ENCODE peak calls at places on chromosomes 1 and 21, in six cellular contexts. D, O, U, R, M and Z are unnamed samples.

GRCh38 chr1:208511242-208511860 is 267.2 kb upstream of the PLXNA2 start:
- DNase-seq in D (no peak), O (no peak), U (no peak), R (no peak), M (no peak), Z (no peak)

GRCh38 chr1:77594366-77595112 is 87.9 kb downstream of the ZZZ3 start:
- DNase-seq in D (no peak), O (no peak), U (no peak), R (no peak), M (no peak), Z (no peak)

GRCh38 chr1:166164995-166165660 is 1.7 kb downstream of the FAM78B start:
- DNase-seq in D (peak; percentile 88), O (no peak), U (peak; percentile 89), R (peak; percentile 33), M (no peak), Z (peak; percentile 66)

GRCh38 chr1:198701766-198702539 is 63.1 kb downstream of the PTPRC start:
- DNase-seq in D (no peak), O (no peak), U (no peak), R (no peak), M (no peak), Z (no peak)

GRCh38 chr1:33153650-33154049 is 28.2 kb downstream of the TRIM62 start:
- DNase-seq in D (no peak), O (no peak), U (no peak), R (no peak), M (no peak), Z (no peak)

GRCh38 chr1:226643701-226644540 is 95.2 kb downstream of the ITPKB start:
- DNase-seq in D (no peak), O (no peak), U (no peak), R (no peak), M (no peak), Z (no peak)

GRCh38 chr1:45012639-45013278 is 705 bp downstream of the UROD start:
- DNase-seq in D (peak; percentile 76), O (no peak), U (peak; percentile 63), R (peak; percentile 77), M (peak; percentile 71), Z (peak; percentile 89)

GRCh38 chr1:178684542-178685000 is 40.5 kb upstream of the RALGPS2 start:
- DNase-seq in D (no peak), O (no peak), U (no peak), R (no peak), M (no peak), Z (no peak)

GRCh38 chr1:222991908-222992307 is 151.1 kb downstream of the TLR5 start:
- DNase-seq in D (no peak), O (no peak), U (no peak), R (no peak), M (no peak), Z (no peak)

GRCh38 chr1:85328713-85329376 is 52.4 kb upstream of the BCL10 start:
- DNase-seq in D (no peak), O (no peak), U (no peak), R (no peak), M (no peak), Z (no peak)

GRCh38 chr1:181077576-181078242 is 10.8 kb upstream of the IER5 start:
- DNase-seq in D (peak; percentile 53), O (no peak), U (no peak), R (no peak), M (no peak), Z (no peak)

GRCh38 chr21:39788383-39788782 is 43.4 kb downstream of the IGSF5 start:
- DNase-seq in D (peak; percentile 87), O (no peak), U (peak; percentile 91), R (peak; percentile 70), M (peak; percentile 94), Z (peak; percentile 82)
- TF ChIP-seq CTCF in D (peak; percentile 60), O (no peak), U (peak; percentile 91), R (peak; percentile 66), M (peak; percentile 97), Z (peak; percentile 68)

DNA sequence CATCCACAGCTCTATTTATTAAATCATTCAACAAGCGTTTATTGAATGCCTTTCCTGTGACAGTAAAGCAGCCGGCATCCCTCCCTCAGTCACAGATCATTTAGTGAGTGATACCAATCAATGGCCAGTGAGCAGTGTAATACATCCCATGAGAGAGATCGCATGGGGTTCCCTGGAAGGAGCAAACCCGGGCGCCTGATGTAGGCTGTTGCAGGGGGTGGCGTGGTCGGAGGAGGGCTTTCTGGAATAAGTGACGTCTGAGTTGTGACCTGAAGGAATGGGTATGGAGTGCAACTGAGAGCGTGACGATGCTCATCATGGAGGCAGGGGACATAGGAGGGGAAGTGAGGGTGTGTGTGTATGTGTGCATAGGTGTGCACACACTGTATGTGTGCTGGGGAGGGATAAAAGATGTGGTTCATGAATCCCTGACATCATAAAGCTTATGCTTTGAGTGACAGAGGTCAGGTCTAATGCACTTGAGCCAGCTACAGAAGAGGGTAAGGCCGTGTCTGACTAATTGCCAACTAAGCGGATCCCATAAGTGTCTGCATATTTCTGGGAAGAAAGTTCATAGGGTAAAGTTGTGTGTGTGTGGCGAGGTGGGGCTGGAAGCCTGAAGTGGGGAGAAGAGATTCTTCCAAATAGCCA is 6.5 kb downstream of the FCMR start:
- DNase-seq in D (no peak), O (no peak), U (no peak), R (no peak), M (no peak), Z (no peak)
- H3K4me1 ChIP-seq in D (no peaks in the 10 kb centered on the region), O (peaks cover 73% of the 10 kb centered on the region), U (no peaks in the 10 kb centered on the region), R (peaks cover 13% of the 10 kb centered on the region), M (no peaks in the 10 kb centered on the region), Z (no peaks in the 10 kb centered on the region)

DNA sequence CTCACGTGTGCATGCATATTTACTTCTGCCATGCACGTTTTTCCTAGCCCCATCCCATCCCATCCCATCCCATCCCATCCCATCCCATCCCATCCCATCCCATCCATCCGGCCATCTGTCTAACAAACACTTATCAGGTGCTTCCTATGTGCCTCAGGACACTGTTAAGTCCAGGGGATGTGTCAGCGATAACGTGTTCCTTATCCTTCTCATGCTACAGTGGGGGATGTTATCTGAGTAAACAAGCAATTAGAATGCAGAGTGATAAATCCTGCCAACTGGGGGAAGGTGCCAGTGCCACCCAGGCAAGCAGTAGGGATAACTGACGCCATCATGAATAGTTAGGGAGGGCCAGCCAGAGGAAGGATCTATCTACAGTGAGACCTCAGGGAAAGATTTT is 304.2 kb downstream of the CAMTA1 start:
- DNase-seq in D (no peak), O (no peak), U (no peak), R (no peak), M (no peak), Z (no peak)
- H3K27me3 ChIP-seq in D (no peaks in the 10 kb centered on the region), O (no peaks in the 10 kb centered on the region), U (no peaks in the 10 kb centered on the region), R (no peaks in the 10 kb centered on the region), M (no peaks in the 10 kb centered on the region), Z (peaks cover 18% of the 10 kb centered on the region)

DNA sequence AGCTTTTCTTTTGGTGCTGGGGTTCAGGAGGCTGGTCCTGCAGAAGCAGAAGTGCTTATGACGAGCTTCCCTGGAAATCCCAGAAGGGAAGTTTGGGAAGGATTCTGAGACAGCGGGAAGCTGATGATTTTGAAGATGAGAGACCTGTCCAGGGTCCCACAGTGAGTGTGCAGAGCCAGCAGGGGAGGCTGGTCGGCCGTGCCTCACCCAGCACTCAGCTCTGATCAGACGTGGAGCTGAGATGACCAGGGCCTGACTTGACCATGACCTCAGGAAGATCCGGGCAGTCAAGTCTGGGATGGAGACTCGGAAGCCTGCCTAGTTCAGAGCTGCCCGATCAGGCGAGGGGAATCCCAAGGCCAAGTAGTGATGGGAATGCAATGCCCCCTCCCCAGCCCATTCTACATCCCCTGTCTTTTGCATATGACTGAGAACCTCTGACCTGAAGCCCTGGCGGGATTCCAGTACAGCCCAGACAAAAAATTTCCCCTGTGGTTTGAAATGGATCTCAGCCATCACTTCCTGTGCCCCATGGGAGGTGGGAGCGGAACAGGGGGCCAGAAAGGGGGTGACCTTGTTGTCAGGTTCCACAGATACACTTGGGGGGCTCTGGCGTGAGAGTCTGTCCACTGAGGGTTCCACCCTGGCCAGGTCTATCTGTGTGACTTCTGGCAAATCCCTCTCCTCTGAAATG is 96.8 kb upstream of the RUNX3 start:
- DNase-seq in D (no peak), O (no peak), U (no peak), R (no peak), M (no peak), Z (no peak)
- TF ChIP-seq CTCF in D (no peak), O (no peak), U (no peak), R (no peak), M (no peak), Z (no peak)